ENCODE peak calls at places on chromosomes 13 and 19, in eight cellular contexts. C is naive thymus-derived CD4-positive, alpha-beta T cell; R is uterus; T is osteocyte; Z is GM23248; S is GF-D8; F is posterior cingulate gyrus; I is activated T-cell treated with anti-CD3 and anti-CD28 coated beads for 1 hour. O is an unnamed sample.
A peak's percentile ranks its signal among the peaks of the same experiment; 100 is the strongest.

GRCh38 chr13:52158629-52159158 is 703 bp downstream of the NEK3 start:
- DNase-seq in T (no peak), S (no peak), C (no peak), I (peak; percentile 0), Z (peak; percentile 74), F (no peak), R (peak; percentile 31), O (peak; percentile 59)

GRCh38 chr13:97221491-97221890 is 642 bp upstream of the MBNL2 start:
- DNase-seq in T (no peak), S (no peak), R (no peak), C (no peak), I (no peak), Z (no peak), F (no peak), O (no peak)

GRCh38 chr19:35034005-35034502 is 3.8 kb downstream of the SCN1B start:
- DNase-seq in I (no peak), F (no peak), C (no peak), T (no peak), S (no peak), R (no peak), Z (no peak), O (no peak)

GRCh38 chr19:14563989-14564650 is 7.7 kb downstream of the NDUFB7 start:
- DNase-seq in S (no peak), Z (peak; percentile 38), I (peak; percentile 30), T (no peak), C (peak; percentile 46), R (no peak), F (no peak), O (no peak)

GRCh38 chr13:66659291-66660012 is 570.7 kb downstream of the PCDH9 start:
- DNase-seq in T (no peak), C (no peak), Z (no peak), F (no peak), S (no peak), I (no peak), R (no peak), O (no peak)

GRCh38 chr13:85503797-85504196 is 295.4 kb downstream of the SLITRK6 start:
- DNase-seq in Z (no peak), I (no peak), C (no peak), S (no peak), T (no peak), R (no peak), F (no peak), O (no peak)

GRCh38 chr13:32881792-32882175 is 134.4 kb upstream of the KL start:
- DNase-seq in S (no peak), C (no peak), I (no peak), Z (no peak), R (no peak), T (no peak), F (no peak), O (no peak)

GRCh38 chr13:103289661-103290060 is 223.4 kb upstream of the SLC10A2 start:
- DNase-seq in C (no peak), F (no peak), S (no peak), T (no peak), I (no peak), R (no peak), Z (no peak), O (no peak)

GRCh38 chr13:78102121-78102677 is 183.6 kb upstream of the EDNRB start:
- DNase-seq in I (no peak), C (no peak), T (no peak), S (peak; percentile 51), F (no peak), R (peak; percentile 20), Z (peak; percentile 72), O (peak; percentile 58)

GRCh38 chr13:112186091-112186490 is 119.1 kb downstream of the SOX1 start:
- DNase-seq in I (no peak), F (peak; percentile 73), R (no peak), Z (no peak), S (no peak), C (no peak), T (no peak), O (peak; percentile 13)

GRCh38 chr13:39531646-39532045 is 71.3 kb downstream of the LHFPL6 start:
- DNase-seq in C (no peak), F (no peak), I (no peak), R (no peak), T (no peak), S (no peak), Z (peak; percentile 50), O (no peak)

GRCh38 chr13:76884571-76885202 is 1.5 kb downstream of the KCTD12 start:
- DNase-seq in R (peak; percentile 17), S (no peak), Z (peak; percentile 69), I (no peak), C (no peak), F (no peak), T (no peak), O (no peak)